ENCODE peak calls at places on chromosome 19, in six cellular contexts. X is A549, Q is esophagus squamous epithelium, N is neural progenitor cell, F is fibroblast of lung, E is lung. G is an unnamed sample.

GRCh38 chr19:28234637-28235036 is 978.3 kb downstream of the UQCRFS1 start:
- DNase-seq in F (no peak), X (no peak), N (no peak), Q (no peak), E (no peak), G (no peak)

GRCh38 chr19:3632739-3633558 is 6.4 kb upstream of the CACTIN start:
- DNase-seq in N (no peak), F (no peak), Q (no peak), X (no peak), E (no peak), G (no peak)

GRCh38 chr19:3372413-3372812 is 6.0 kb downstream of the NFIC start:
- DNase-seq in Q (no peak), N (no peak), E (no peak), F (no peak), X (no peak), G (no peak)

GRCh38 chr19:45153339-45154063 is 7.3 kb downstream of the NKPD1 start:
- DNase-seq in X (no peak), F (peak), E (no peak), N (peak), Q (no peak), G (no peak)

GRCh38 chr19:5246554-5247155 is 94.0 kb downstream of the PTPRS start:
- DNase-seq in X (no peak), F (no peak), N (no peak), Q (no peak), E (no peak), G (no peak)

GRCh38 chr19:44939668-44940067 is 2.4 kb upstream of the APOC4 start:
- DNase-seq in X (no peak), N (no peak), F (no peak), Q (no peak), E (no peak), G (no peak)

GRCh38 chr19:13117772-13118423 is at the start of gene NACC1:
- DNase-seq in N (peak), E (peak), Q (no peak), F (peak), X (peak), G (peak)

GRCh38 chr19:38024991-38025716 is 118.1 kb downstream of the SIPA1L3 start:
- DNase-seq in X (no peak), Q (no peak), N (no peak), F (no peak), E (no peak), G (no peak)

GRCh38 chr19:5880604-5881078 is 10.3 kb upstream of the FUT5 start:
- DNase-seq in Q (no peak), F (peak), E (no peak), X (no peak), N (no peak), G (no peak)

GRCh38 chr19:33804021-33804799 is 7.5 kb downstream of the KCTD15 start:
- DNase-seq in X (peak), E (no peak), F (peak), N (no peak), Q (no peak), G (no peak)

GRCh38 chr19:45099465-45100201 is 6.7 kb downstream of the PPP1R37 start:
- DNase-seq in E (no peak), Q (no peak), X (no peak), N (peak), F (peak), G (no peak)

GRCh38 chr19:49497790-49498106 is 1.5 kb downstream of the RPS11 start:
- DNase-seq in E (no peak), Q (no peak), N (no peak), F (no peak), X (no peak), G (no peak)

GRCh38 chr19:38409631-38410133 is 6.8 kb downstream of the FAM98C start:
- DNase-seq in X (no peak), F (peak), Q (no peak), E (no peak), N (no peak), G (no peak)

GRCh38 chr19:13899912-13900584 is 5.9 kb downstream of the BRME1 start:
- DNase-seq in Q (no peak), E (no peak), N (no peak), F (no peak), X (no peak), G (no peak)

DNA sequence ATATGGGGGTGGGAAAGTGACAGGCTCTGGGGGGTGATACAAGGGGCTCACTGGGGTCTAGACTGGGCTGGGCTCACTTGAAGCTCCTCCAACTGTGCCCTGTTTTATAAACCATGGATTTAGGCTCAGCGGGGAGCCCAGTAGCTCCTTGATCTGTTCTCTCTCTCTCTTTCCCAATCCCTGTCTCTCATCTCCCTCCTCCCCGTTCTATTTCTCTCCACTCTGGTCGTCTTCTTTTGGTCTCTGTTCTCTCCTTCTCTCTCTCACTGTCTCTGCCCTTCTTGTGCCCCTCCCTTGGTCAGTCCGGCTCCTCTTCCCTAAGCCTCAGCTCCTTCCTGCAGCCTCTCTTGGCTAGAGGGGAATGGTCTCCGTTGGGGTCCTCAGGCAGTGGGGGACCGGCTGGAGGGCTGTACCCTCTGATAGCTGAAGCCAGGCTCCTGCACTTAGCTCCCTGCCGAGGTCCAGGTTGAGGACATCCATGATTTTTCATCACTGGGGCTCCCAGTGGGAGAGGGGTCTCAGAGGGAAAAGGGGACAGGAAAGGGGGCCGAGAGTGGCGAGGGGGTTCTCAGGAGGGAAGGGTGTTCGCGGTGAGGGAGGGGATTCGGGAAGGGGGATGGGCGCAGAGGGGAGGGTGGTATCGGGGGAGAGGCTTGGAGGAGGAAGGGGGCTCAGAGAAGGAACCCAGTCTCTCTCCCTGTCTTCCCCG is 8.5 kb downstream of the UNC13A start:
- DNase-seq in E (no peak), N (peak), X (no peak), F (no peak), Q (no peak), G (no peak)
- H3K4me3 ChIP-seq in E (no peak), N (peak), X (peak), F (no peak), Q (no peak), G (no peak)

GRCh38 chr19:18832331-18833140 is 777 bp downstream of the UPF1 start:
- DNase-seq in F (peak), E (no peak), X (peak), N (peak), Q (no peak), G (no peak)

GRCh38 chr19:18833849-18834643 is 2.3 kb downstream of the UPF1 start:
- DNase-seq in Q (no peak), E (no peak), X (no peak), N (peak), F (no peak), G (no peak)

GRCh38 chr19:18833141-18833476 is 1.4 kb downstream of the UPF1 start:
- DNase-seq in F (peak), Q (no peak), X (no peak), N (no peak), E (no peak), G (no peak)

GRCh38 chr19:18830488-18830887 is 1.3 kb upstream of the UPF1 start:
- DNase-seq in F (no peak), N (no peak), Q (no peak), X (no peak), E (no peak), G (no peak)

DNA sequence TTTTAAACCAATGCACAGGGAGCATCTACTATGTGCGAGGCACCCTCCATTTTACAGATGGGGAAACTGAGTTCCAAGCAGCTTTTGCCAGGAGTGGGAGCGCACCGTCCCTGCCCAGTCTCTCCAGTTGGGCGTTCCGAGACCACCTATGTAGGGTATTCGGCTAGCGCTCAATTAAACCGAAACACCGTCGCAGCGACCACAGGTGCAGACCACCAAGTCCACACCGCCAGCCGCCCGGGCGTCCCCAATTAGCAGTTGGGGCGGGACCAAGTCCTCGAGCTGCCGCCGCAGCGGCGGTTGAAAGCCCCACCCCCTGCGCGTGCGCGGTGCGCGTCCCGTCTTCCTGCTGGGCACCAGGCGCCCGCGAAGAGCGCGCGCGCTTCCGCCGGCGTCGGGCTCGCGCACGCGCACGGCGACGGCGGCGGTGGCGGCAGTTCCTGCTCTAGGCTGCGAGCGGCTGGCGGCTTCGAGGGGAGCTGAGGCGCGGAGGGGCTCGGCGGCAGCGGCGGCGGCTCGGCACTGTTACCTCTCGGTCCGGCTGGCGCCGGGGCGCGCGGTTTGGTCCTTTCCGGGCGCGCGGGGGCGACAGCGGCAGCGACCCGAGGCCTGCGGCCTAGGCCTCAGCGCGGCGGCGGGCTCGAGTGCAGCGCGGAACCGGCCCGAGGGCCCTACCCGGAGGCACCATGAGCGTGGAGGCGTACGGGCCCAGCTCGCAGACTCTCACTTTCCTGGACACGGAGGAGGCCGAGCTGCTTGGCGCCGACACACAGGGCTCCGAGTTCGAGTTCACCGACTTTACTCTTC is at the start of gene UPF1:
- DNase-seq in F (peak), X (peak), E (peak), N (peak), Q (peak), G (peak)
- TF ChIP-seq CTCF in F (no peak), X (no peak), E (no peak), N (peak), Q (peak), G (no peak)

GRCh38 chr19:53812335-53812734 is 11.8 kb downstream of the NLRP12 start:
- DNase-seq in Q (no peak), X (no peak), F (no peak), N (peak), E (no peak), G (no peak)
- H3K4me3 ChIP-seq in Q (no peak), X (no peak), F (no peak), N (no peak), E (no peak), G (no peak)

GRCh38 chr19:15812059-15812722 is 3.3 kb downstream of the OR10H1 start:
- DNase-seq in Q (no peak), F (no peak), X (no peak), N (no peak), E (no peak), G (no peak)
- TF ChIP-seq CTCF in Q (peak), F (no peak), X (peak), N (no peak), E (no peak), G (no peak)

GRCh38 chr19:18204394-18205179 is 745 bp upstream of the RAB3A start:
- DNase-seq in N (peak), F (no peak), Q (no peak), E (peak), X (no peak), G (no peak)

GRCh38 chr19:18203863-18204393 is at the start of gene RAB3A:
- DNase-seq in F (peak), N (peak), X (peak), Q (peak), E (peak), G (peak)

GRCh38 chr19:18206018-18206417 is 2.2 kb upstream of the RAB3A start:
- DNase-seq in X (no peak), Q (no peak), F (no peak), N (no peak), E (no peak), G (no peak)

GRCh38 chr19:18203408-18203862 is 407 bp downstream of the RAB3A start:
- DNase-seq in X (no peak), F (no peak), N (no peak), E (no peak), Q (no peak), G (no peak)

GRCh38 chr19:18205180-18205915 is 1.5 kb upstream of the RAB3A start:
- DNase-seq in N (peak), X (no peak), F (peak), E (peak), Q (no peak), G (no peak)
- H3K4me3 ChIP-seq in N (peak), X (peak), F (peak), E (no peak), Q (peak), G (peak)

GRCh38 chr19:1850809-1851544 is 2.7 kb upstream of the REXO1 start:
- DNase-seq in F (no peak), Q (no peak), N (no peak), E (no peak), X (no peak), G (no peak)
- TF ChIP-seq CTCF in F (no peak), Q (no peak), N (no peak), E (no peak), X (no peak), G (peak)

GRCh38 chr19:35120492-35120891 is 4.9 kb downstream of the FXYD3 start:
- DNase-seq in X (no peak), N (no peak), Q (no peak), E (no peak), F (peak), G (peak)

GRCh38 chr19:35119091-35119490 is 3.5 kb downstream of the FXYD3 start:
- DNase-seq in X (no peak), F (no peak), N (no peak), E (no peak), Q (no peak), G (no peak)

GRCh38 chr19:35122687-35123551 is 7.3 kb downstream of the FXYD3 start:
- DNase-seq in E (no peak), F (no peak), N (peak), Q (no peak), X (no peak), G (no peak)

GRCh38 chr19:35119578-35119977 is 4.0 kb downstream of the FXYD3 start:
- DNase-seq in X (no peak), E (no peak), N (no peak), Q (no peak), F (no peak), G (no peak)

DNA sequence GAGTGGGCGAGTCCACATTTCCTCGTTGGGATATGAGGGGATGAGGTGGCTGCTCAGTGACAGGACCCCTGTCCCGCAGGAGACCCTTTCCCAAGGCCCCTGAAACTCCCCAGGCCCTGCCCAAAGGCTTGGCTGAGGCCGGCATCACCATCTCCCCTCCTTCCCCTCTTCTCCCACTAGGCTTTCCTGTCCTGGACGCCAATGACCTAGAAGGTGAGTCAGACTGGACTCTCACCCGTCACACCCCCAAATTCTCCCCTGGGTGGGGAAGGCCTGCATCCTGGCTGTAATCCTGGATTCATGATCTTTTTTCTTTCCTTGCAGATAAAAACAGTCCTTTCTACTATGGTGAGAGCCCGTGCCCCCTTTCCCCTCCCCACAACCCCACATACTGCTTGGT is 5.3 kb downstream of the FXYD3 start:
- DNase-seq in X (no peak), Q (no peak), F (no peak), N (no peak), E (no peak), G (no peak)
- H3K4me3 ChIP-seq in X (no peak), Q (no peak), F (no peak), N (no peak), E (no peak), G (no peak)

GRCh38 chr19:46517471-46517870 is 21.8 kb upstream of the PNMA8B start:
- DNase-seq in F (no peak), Q (no peak), N (no peak), E (no peak), X (no peak), G (no peak)
- TF ChIP-seq CTCF in F (no peak), Q (no peak), N (no peak), E (no peak), X (no peak), G (no peak)